ENCODE peak calls at places on chromosomes 4 and X, in five cellular contexts. D is HCT116, K is mammary epithelial cell, Z is RWPE2, F is left ventricle myocardium inferior. E is an unnamed sample. For H3K4me1, the result is how much of the 10 kb centered on the place peaks cover.

GRCh38 chrX:97290199-97290598 is 406.5 kb downstream of the RPA4 start:
- DNase-seq in D (no peak), K (no peak), Z (no peak), F (no peak), E (no peak)

GRCh38 chr4:116839826-116840225 is 245.6 kb downstream of the TRAM1L1 start:
- DNase-seq in D (no peak), K (no peak), Z (no peak), F (no peak), E (no peak)

GRCh38 chr4:99405433-99406115 is 29.6 kb downstream of the ADH7 start:
- DNase-seq in D (peak), K (peak), Z (no peak), F (peak), E (peak)

GRCh38 chr4:899556-899906 is 32.6 kb downstream of the GAK start:
- DNase-seq in D (no peak), K (no peak), Z (no peak), F (no peak), E (no peak)

GRCh38 chrX:53071604-53072417 is 10.4 kb upstream of the TSPYL2 start:
- DNase-seq in D (peak), K (peak), Z (no peak), F (peak), E (peak)

GRCh38 chr4:107988763-107989035 is 990 bp upstream of the HADH start:
- DNase-seq in D (no peak), K (no peak), Z (no peak), F (no peak), E (no peak)

GRCh38 chr4:147236806-147237205 is 244.1 kb upstream of the EDNRA start:
- DNase-seq in D (no peak), K (no peak), Z (no peak), F (no peak), E (no peak)

GRCh38 chr4:48904541-48905142 is 1.9 kb downstream of the OCIAD2 start:
- DNase-seq in D (no peak), K (no peak), Z (no peak), F (no peak), E (no peak)

GRCh38 chr4:71195932-71196331 is 142.9 kb upstream of the SLC4A4 start:
- DNase-seq in D (no peak), K (no peak), Z (no peak), F (no peak), E (no peak)

GRCh38 chrX:136961594-136962135 is 72.1 kb downstream of the GPR101 start:
- DNase-seq in D (no peak), K (no peak), Z (no peak), F (no peak), E (no peak)

GRCh38 chr4:176875441-176875930 is 82.8 kb upstream of the VEGFC start:
- DNase-seq in D (no peak), K (no peak), Z (no peak), F (no peak), E (no peak)

GRCh38 chr4:186617921-186618320 is 62.6 kb upstream of the MTNR1A start:
- DNase-seq in D (no peak), K (no peak), Z (no peak), F (no peak), E (no peak)

GRCh38 chr4:114539985-114540384 is 58.6 kb upstream of the UGT8 start:
- DNase-seq in D (no peak), K (no peak), Z (no peak), F (no peak), E (no peak)

GRCh38 chrX:39896951-39897740 is 200.6 kb downstream of the BCOR start:
- DNase-seq in D (no peak), K (peak), Z (no peak), F (peak), E (peak)

GRCh38 chr4:56444719-56445118 is 8.7 kb downstream of the PAICS start:
- DNase-seq in D (no peak), K (no peak), Z (no peak), F (no peak), E (no peak)

GRCh38 chrX:49664824-49665223 is 31.0 kb downstream of the PAGE1 start:
- DNase-seq in D (no peak), K (no peak), Z (no peak), F (no peak), E (no peak)

GRCh38 chr4:165312506-165312905 is 15.0 kb upstream of the MSMO1 start:
- DNase-seq in D (no peak), K (peak), Z (no peak), F (no peak), E (no peak)

GRCh38 chr4:105895609-105896460 is 564 bp downstream of the NPNT start:
- DNase-seq in D (no peak), K (peak), Z (peak), F (peak), E (peak)

GRCh38 chrX:46707274-46707965 is 51.5 kb downstream of the SLC9A7 start:
- DNase-seq in D (no peak), K (no peak), Z (no peak), F (no peak), E (no peak)

GRCh38 chrX:46710927-46711623 is 47.8 kb downstream of the SLC9A7 start:
- DNase-seq in D (no peak), K (no peak), Z (no peak), F (no peak), E (no peak)

GRCh38 chrX:46712733-46713132 is 46.2 kb downstream of the SLC9A7 start:
- DNase-seq in D (no peak), K (no peak), Z (no peak), F (no peak), E (no peak)

GRCh38 chrX:46713672-46714487 is 45.0 kb downstream of the SLC9A7 start:
- DNase-seq in D (no peak), K (no peak), Z (no peak), F (no peak), E (no peak)

DNA sequence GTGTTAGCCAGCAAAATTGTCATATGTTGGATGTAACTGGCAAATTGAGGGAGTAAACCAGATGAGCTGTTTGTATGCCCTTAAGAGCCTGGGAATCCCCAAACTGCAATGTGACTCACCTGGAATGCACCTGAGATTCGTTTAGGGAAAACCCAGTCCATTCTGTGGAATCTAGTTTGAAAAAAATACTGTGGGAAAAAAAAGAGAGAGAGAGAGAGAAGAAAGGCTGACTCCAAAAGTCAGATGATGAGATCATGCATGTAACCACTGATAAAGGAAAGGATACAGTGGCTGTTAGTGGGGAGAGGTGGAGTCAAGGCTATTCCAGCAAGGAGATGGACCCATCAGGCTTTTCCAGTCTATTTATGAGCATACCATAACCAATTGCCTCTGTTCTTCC is 48.5 kb downstream of the SLC9A7 start:
- DNase-seq in D (no peak), K (peak), Z (no peak), F (no peak), E (no peak)
- H3K4me1 ChIP-seq in D (under half), K (under half), Z (under half), F (under half), E (under half)

GRCh38 chrX:42996861-42997260 is 218.9 kb upstream of the PPP1R2C start:
- DNase-seq in D (no peak), K (no peak), Z (no peak), F (no peak), E (no peak)
- H3K4me1 ChIP-seq in D (under half), K (under half), Z (under half), F (under half), E (under half)

GRCh38 chrX:33175201-33175600 is 36.1 kb downstream of the DMD start:
- DNase-seq in D (no peak), K (no peak), Z (no peak), F (no peak), E (no peak)

DNA sequence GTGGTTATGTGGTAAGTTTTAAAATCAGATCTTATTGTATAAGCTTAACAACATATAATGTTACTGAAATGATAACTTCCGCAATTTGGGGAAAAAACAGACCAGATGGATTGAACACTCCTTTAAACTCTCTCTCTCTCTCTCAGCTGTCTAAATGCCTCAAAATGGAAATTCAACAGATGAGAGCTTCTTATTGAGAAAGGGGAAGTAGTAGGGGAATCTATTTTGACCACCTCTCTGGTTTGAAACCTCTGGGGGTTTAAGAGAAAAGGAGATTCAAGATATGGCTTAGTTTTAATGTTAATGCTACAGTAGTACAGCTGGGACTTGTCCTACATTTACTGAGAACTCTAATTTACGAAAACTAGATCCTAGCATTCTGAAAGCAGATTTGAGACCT is 40.3 kb downstream of the DMD start:
- DNase-seq in D (no peak), K (no peak), Z (no peak), F (no peak), E (no peak)
- H3K4me1 ChIP-seq in D (under half), K (under half), Z (under half), F (under half), E (under half)

GRCh38 chrX:7086384-7086783 is 61.1 kb upstream of the STS start:
- DNase-seq in D (no peak), K (no peak), Z (no peak), F (no peak), E (no peak)
- H3K4me1 ChIP-seq in D (under half), K (under half), Z (under half), F (under half), E (under half)

DNA sequence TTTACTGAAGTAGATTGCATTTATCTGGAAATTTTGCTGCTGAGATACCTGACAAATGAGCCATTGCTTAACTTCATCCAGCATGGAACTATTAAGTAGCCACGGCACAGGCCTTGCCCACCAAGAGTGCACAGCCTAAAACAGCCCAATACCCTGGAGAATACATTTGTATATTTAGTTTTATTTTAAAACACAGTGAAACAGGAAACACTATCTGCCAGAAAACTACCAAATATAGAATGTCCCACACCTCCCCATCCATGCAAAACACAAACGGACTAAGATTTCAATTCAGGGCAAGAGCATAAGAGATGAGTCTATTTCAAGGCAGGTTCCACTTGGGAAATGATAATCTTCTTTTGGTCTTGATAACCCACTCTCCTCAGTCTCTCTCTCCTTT is 57.1 kb downstream of the MAML3 start:
- DNase-seq in D (no peak), K (no peak), Z (no peak), F (no peak), E (no peak)
- H3K4me1 ChIP-seq in D (under half), K (half or more), Z (half or more), F (half or more), E (under half)

GRCh38 chr4:52358855-52359254 is 300.2 kb downstream of the USP46 start:
- DNase-seq in D (no peak), K (no peak), Z (no peak), F (peak), E (no peak)
- H3K4me1 ChIP-seq in D (under half), K (under half), Z (under half), F (under half), E (under half)

DNA sequence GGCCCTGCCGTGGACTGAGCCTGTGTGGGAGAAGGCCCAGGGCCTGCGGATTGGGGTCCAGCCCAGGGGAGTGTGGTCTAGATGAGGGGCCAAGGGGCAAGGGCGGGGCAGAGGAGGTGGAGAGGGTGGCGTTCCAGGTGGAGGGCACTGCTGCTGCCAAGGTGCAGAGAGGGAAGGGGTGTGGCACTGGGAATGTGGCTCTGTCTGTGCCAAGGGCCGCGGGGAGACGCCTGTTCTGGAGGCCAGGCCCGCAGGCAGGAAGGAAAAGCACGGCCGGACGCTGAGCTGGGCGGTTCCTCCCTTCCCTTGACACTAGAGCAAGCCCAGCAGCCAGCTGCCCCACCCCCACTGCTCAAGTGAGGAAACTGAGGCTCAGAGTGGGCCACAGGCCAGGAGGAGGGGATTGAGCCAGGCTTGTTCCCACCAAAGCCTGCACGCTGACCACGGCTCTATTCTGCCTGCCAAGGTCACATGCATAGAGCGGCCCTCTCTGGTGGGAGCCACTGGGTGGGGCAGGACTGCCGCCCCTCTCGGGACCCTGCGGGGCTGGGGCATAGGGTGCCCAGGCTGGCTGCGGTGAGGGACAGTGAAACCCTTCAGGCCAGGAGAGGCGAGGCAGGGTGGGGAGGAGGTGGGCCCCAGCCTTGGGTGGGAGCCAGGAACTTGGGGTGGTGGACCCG is 13.0 kb downstream of the SH3BP2 start:
- DNase-seq in D (no peak), K (no peak), Z (no peak), F (peak), E (peak)
- H3K4me1 ChIP-seq in D (under half), K (under half), Z (under half), F (half or more), E (under half)